ENCODE peak calls at places on chromosomes 13 and 19, in eight cellular contexts. W is PC-3, G is cardiac muscle cell, A is IMR-90, Y is adrenal gland, C is Peyer's patch, I is prostate gland, E is body of pancreas. L is an unnamed sample.

GRCh38 chr13:21632196-21632595 is 28.2 kb upstream of the MICU2 start:
- DNase-seq in W (no peak), G (no peak), A (no peak), Y (no peak), C (no peak), I (no peak), E (no peak), L (no peak)

GRCh38 chr13:29925457-29925856 is 75.0 kb upstream of the UBL3 start:
- DNase-seq in W (peak; percentile 89), G (peak; percentile 70), A (peak; percentile 78), Y (peak; percentile 54), C (no peak), I (peak; percentile 96), E (peak; percentile 90), L (no peak)

GRCh38 chr13:43580280-43580679 is 206.5 kb downstream of the ENOX1 start:
- DNase-seq in W (no peak), G (no peak), A (no peak), Y (no peak), C (no peak), I (no peak), E (no peak), L (no peak)

GRCh38 chr13:66543780-66544179 is 686.4 kb downstream of the PCDH9 start:
- DNase-seq in W (no peak), G (no peak), A (no peak), Y (no peak), C (no peak), I (no peak), E (no peak), L (no peak)

GRCh38 chr19:42352216-42352892 is 26.9 kb downstream of the MEGF8 start:
- DNase-seq in W (peak; percentile 1), G (no peak), A (peak; percentile 8), Y (no peak), C (no peak), I (peak; percentile 22), E (no peak), L (no peak)

GRCh38 chr19:919157-920050 is 2.3 kb downstream of the KISS1R start:
- DNase-seq in W (peak; percentile 38), G (peak; percentile 39), A (no peak), Y (peak; percentile 25), C (peak; percentile 67), I (no peak), E (no peak), L (peak; percentile 57)

GRCh38 chr13:37138917-37139316 is 33.5 kb upstream of the CSNK1A1L start:
- DNase-seq in W (no peak), G (no peak), A (no peak), Y (no peak), C (no peak), I (no peak), E (no peak), L (no peak)

GRCh38 chr13:106593131-106593530 is 25.2 kb upstream of the ARGLU1 start:
- DNase-seq in W (no peak), G (no peak), A (no peak), Y (no peak), C (no peak), I (no peak), E (no peak), L (no peak)

DNA sequence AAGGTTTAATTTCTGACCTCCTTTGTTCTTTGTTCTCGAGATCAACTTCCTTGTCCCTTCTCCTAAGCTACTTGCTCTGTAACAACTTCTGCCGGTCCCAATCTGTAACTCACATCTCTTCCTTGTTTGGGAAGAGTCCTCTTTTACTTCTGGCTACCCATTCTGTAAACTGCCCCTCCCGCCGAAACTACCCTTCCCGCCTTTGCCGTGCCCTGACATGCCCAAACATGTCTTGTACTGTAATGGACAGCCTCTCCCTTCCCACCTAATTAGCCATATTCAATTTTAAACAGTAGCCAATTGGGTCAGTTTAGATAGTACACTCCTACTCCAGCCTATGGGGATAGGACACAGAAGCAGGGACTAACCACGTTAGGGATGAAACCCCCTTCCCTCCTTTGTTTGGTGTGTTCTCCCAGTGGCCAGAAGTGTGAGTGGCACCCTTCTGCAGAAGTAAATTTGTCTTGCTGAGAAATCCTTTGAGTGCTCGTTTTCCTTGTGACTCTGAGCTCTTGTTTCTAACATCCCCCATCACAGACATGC is 34.2 kb downstream of the SACS start:
- DNase-seq in W (no peak), G (no peak), A (no peak), Y (no peak), C (no peak), I (no peak), E (no peak), L (no peak)
- H3K27ac ChIP-seq in W (no peak overlapping the region), G (no peak overlapping the region), A (no peak overlapping the region), Y (no peak overlapping the region), C (no peak overlapping the region), I (no peak overlapping the region), E (no peak overlapping the region), L (no peak overlapping the region)

GRCh38 chr13:101942038-101942437 is 459.8 kb downstream of the FGF14 start:
- DNase-seq in W (peak; percentile 54), G (peak; percentile 66), A (peak; percentile 16), Y (no peak), C (no peak), I (no peak), E (no peak), L (no peak)

GRCh38 chr13:101945435-101945834 is 456.4 kb downstream of the FGF14 start:
- DNase-seq in W (no peak), G (no peak), A (no peak), Y (no peak), C (no peak), I (no peak), E (no peak), L (no peak)

GRCh38 chr13:101939370-101939769 is 462.5 kb downstream of the FGF14 start:
- DNase-seq in W (no peak), G (no peak), A (no peak), Y (no peak), C (no peak), I (no peak), E (no peak), L (no peak)

GRCh38 chr13:101942535-101943157 is 459.2 kb downstream of the FGF14 start:
- DNase-seq in W (peak; percentile 9), G (no peak), A (no peak), Y (no peak), C (no peak), I (no peak), E (no peak), L (no peak)

GRCh38 chr13:101941095-101941777 is 460.6 kb downstream of the FGF14 start:
- DNase-seq in W (peak; percentile 19), G (peak; percentile 2), A (peak; percentile 2), Y (no peak), C (no peak), I (no peak), E (no peak), L (no peak)
- TF ChIP-seq CTCF in W (peak; percentile 43), G (no peak), A (peak; percentile 19), Y (peak; percentile 30), C (peak; percentile 16), I (no peak), E (no peak), L (no peak)

GRCh38 chr13:113327391-113327765 is 30.3 kb downstream of the LAMP1 start:
- DNase-seq in W (no peak), G (no peak), A (no peak), Y (no peak), C (no peak), I (peak; percentile 34), E (no peak), L (no peak)

GRCh38 chr13:113327766-113328391 is 30.8 kb downstream of the LAMP1 start:
- DNase-seq in W (no peak), G (no peak), A (no peak), Y (no peak), C (no peak), I (no peak), E (no peak), L (no peak)

GRCh38 chr13:113323869-113324268 is 26.8 kb downstream of the LAMP1 start:
- DNase-seq in W (no peak), G (no peak), A (no peak), Y (no peak), C (no peak), I (no peak), E (no peak), L (no peak)

GRCh38 chr13:113324336-113324882 is 27.4 kb downstream of the LAMP1 start:
- DNase-seq in W (no peak), G (no peak), A (no peak), Y (no peak), C (no peak), I (no peak), E (no peak), L (no peak)

GRCh38 chr13:113325779-113326178 is 28.7 kb downstream of the LAMP1 start:
- DNase-seq in W (no peak), G (no peak), A (no peak), Y (no peak), C (no peak), I (no peak), E (no peak), L (no peak)
- H3K36me3 ChIP-seq in W (peaks cover 2% of the 10 kb centered on the region), G (peaks cover 19% of the 10 kb centered on the region), A (peaks cover 27% of the 10 kb centered on the region), Y (no peaks in the 10 kb centered on the region), C (no peaks in the 10 kb centered on the region), I (peaks cover 12% of the 10 kb centered on the region), E (peaks cover 15% of the 10 kb centered on the region), L (peaks cover 23% of the 10 kb centered on the region)

DNA sequence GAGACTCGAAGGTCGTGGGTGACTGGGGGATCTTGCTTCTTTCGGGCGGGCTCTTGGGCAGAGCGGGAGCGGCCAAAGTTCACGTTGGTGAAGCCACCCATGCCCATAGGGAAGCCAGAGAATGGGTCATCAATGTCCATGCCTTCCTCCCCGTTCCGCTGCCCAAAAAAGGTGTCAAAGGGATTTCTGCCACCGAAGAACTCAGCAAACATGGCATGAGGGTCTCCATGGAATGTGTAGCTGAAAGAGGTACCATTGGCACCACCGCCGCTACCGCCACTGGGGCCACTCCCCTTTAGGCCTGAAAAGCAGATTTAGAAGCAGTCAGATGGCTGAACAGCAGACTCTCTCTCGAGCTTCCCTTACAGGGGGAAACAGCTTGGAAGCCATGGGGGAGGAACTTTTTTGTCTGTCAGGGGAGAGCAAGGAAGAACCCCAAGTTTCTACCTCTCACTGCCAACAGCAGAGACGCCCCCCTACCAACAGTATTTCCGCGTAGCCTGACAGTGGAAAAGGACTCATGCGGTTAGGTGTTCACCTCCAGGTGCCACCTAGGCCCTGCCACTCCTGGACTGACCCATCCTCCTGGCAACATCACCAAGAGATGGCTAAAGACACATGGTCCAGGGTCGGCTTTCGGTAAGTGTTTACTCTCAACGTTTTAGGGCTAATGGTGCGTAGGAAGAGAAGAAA is 1.3 kb downstream of the DNAJB1 start:
- DNase-seq in W (no peak), G (no peak), A (no peak), Y (no peak), C (peak; percentile 52), I (no peak), E (no peak), L (no peak)
- H3K27ac ChIP-seq in W (peak overlapping the region; percentile 77), G (no peak overlapping the region), A (peak overlapping the region; percentile 78), Y (peak overlapping the region; percentile 100), C (peak overlapping the region; percentile 99), I (peak overlapping the region; percentile 100), E (no peak overlapping the region), L (peak overlapping the region; percentile 98)

GRCh38 chr13:26605845-26606244 is 48.4 kb downstream of the WASF3 start:
- DNase-seq in W (peak; percentile 22), G (no peak), A (no peak), Y (no peak), C (no peak), I (no peak), E (no peak), L (no peak)
- TF ChIP-seq CTCF in W (peak; percentile 50), G (no peak), A (no peak), Y (no peak), C (no peak), I (no peak), E (no peak), L (no peak)

L was measured in RWPE2.